ENCODE peak calls at places on chromosome 4, in ten cellular contexts. One of them, this sample, is unnamed. For H3K36me3, the result is how much of the 10 kb centered on the place peaks cover.

GRCh38 chr4:29805245-29805644 is 914.9 kb upstream of the PCDH7 start:
- DNase-seq in PC-3: peak
- DNase-seq in adipocyte: peak
- DNase-seq in spleen: no peak
- DNase-seq in fibroblast of lung: peak
- DNase-seq in HepG2: peak
- DNase-seq in neuronal stem cell: no peak
- DNase-seq in naive thymus-derived CD4-positive, alpha-beta T cell: no peak
- DNase-seq in adrenal gland: no peak
- DNase-seq in IMR-90: peak
- DNase-seq in this sample: no peak

GRCh38 chr4:57442241-57442640 is 332.1 kb upstream of the IGFBP7 start:
- DNase-seq in PC-3: no peak
- DNase-seq in adipocyte: no peak
- DNase-seq in spleen: no peak
- DNase-seq in fibroblast of lung: no peak
- DNase-seq in HepG2: no peak
- DNase-seq in neuronal stem cell: no peak
- DNase-seq in naive thymus-derived CD4-positive, alpha-beta T cell: no peak
- DNase-seq in adrenal gland: no peak
- DNase-seq in IMR-90: no peak
- DNase-seq in this sample: no peak

GRCh38 chr4:53962516-53963225 is 101.7 kb downstream of the CHIC2 start:
- DNase-seq in PC-3: peak
- DNase-seq in adipocyte: peak
- DNase-seq in spleen: no peak
- DNase-seq in fibroblast of lung: peak
- DNase-seq in HepG2: no peak
- DNase-seq in neuronal stem cell: peak
- DNase-seq in naive thymus-derived CD4-positive, alpha-beta T cell: no peak
- DNase-seq in adrenal gland: no peak
- DNase-seq in IMR-90: peak
- DNase-seq in this sample: no peak

GRCh38 chr4:120760047-120760446 is 162.5 kb downstream of the PRDM5 start:
- DNase-seq in PC-3: no peak
- DNase-seq in adipocyte: no peak
- DNase-seq in spleen: no peak
- DNase-seq in fibroblast of lung: no peak
- DNase-seq in HepG2: no peak
- DNase-seq in neuronal stem cell: no peak
- DNase-seq in naive thymus-derived CD4-positive, alpha-beta T cell: no peak
- DNase-seq in adrenal gland: no peak
- DNase-seq in IMR-90: peak
- DNase-seq in this sample: no peak

GRCh38 chr4:7902101-7902553 is 37.5 kb downstream of the AFAP1 start:
- DNase-seq in PC-3: no peak
- DNase-seq in adipocyte: no peak
- DNase-seq in spleen: no peak
- DNase-seq in fibroblast of lung: no peak
- DNase-seq in HepG2: no peak
- DNase-seq in neuronal stem cell: no peak
- DNase-seq in naive thymus-derived CD4-positive, alpha-beta T cell: no peak
- DNase-seq in adrenal gland: no peak
- DNase-seq in IMR-90: no peak
- DNase-seq in this sample: no peak

GRCh38 chr4:28966982-28967381 is 1753.2 kb upstream of the PCDH7 start:
- DNase-seq in PC-3: peak
- DNase-seq in adipocyte: peak
- DNase-seq in spleen: no peak
- DNase-seq in fibroblast of lung: peak
- DNase-seq in HepG2: no peak
- DNase-seq in neuronal stem cell: no peak
- DNase-seq in naive thymus-derived CD4-positive, alpha-beta T cell: no peak
- DNase-seq in adrenal gland: no peak
- DNase-seq in IMR-90: peak
- DNase-seq in this sample: no peak

GRCh38 chr4:85672959-85673358 is 198.0 kb downstream of the ARHGAP24 start:
- DNase-seq in PC-3: no peak
- DNase-seq in adipocyte: no peak
- DNase-seq in spleen: no peak
- DNase-seq in fibroblast of lung: no peak
- DNase-seq in HepG2: no peak
- DNase-seq in neuronal stem cell: no peak
- DNase-seq in naive thymus-derived CD4-positive, alpha-beta T cell: no peak
- DNase-seq in adrenal gland: no peak
- DNase-seq in IMR-90: no peak
- DNase-seq in this sample: no peak

GRCh38 chr4:127936974-127937373 is 28.0 kb downstream of the MFSD8 start:
- DNase-seq in PC-3: peak
- DNase-seq in adipocyte: peak
- DNase-seq in spleen: no peak
- DNase-seq in fibroblast of lung: peak
- DNase-seq in HepG2: no peak
- DNase-seq in neuronal stem cell: no peak
- DNase-seq in naive thymus-derived CD4-positive, alpha-beta T cell: no peak
- DNase-seq in adrenal gland: no peak
- DNase-seq in IMR-90: peak
- DNase-seq in this sample: no peak

GRCh38 chr4:26076000-26076587 is 162.1 kb downstream of the SMIM20 start:
- DNase-seq in PC-3: peak
- DNase-seq in adipocyte: peak
- DNase-seq in spleen: no peak
- DNase-seq in fibroblast of lung: peak
- DNase-seq in HepG2: no peak
- DNase-seq in neuronal stem cell: no peak
- DNase-seq in naive thymus-derived CD4-positive, alpha-beta T cell: no peak
- DNase-seq in adrenal gland: no peak
- DNase-seq in IMR-90: peak
- DNase-seq in this sample: no peak

GRCh38 chr4:159229164-159229563 is 126.3 kb downstream of the RAPGEF2 start:
- DNase-seq in PC-3: no peak
- DNase-seq in adipocyte: peak
- DNase-seq in spleen: no peak
- DNase-seq in fibroblast of lung: peak
- DNase-seq in HepG2: peak
- DNase-seq in neuronal stem cell: peak
- DNase-seq in naive thymus-derived CD4-positive, alpha-beta T cell: no peak
- DNase-seq in adrenal gland: no peak
- DNase-seq in IMR-90: peak
- DNase-seq in this sample: peak

GRCh38 chr4:82123934-82124333 is 249.9 kb downstream of the HNRNPD start:
- DNase-seq in PC-3: no peak
- DNase-seq in adipocyte: no peak
- DNase-seq in spleen: no peak
- DNase-seq in fibroblast of lung: no peak
- DNase-seq in HepG2: no peak
- DNase-seq in neuronal stem cell: no peak
- DNase-seq in naive thymus-derived CD4-positive, alpha-beta T cell: peak
- DNase-seq in adrenal gland: no peak
- DNase-seq in IMR-90: no peak
- DNase-seq in this sample: no peak

GRCh38 chr4:184651899-184652298 is 2.4 kb downstream of the PRIMPOL start:
- DNase-seq in PC-3: no peak
- DNase-seq in adipocyte: no peak
- DNase-seq in spleen: no peak
- DNase-seq in fibroblast of lung: no peak
- DNase-seq in HepG2: no peak
- DNase-seq in neuronal stem cell: no peak
- DNase-seq in naive thymus-derived CD4-positive, alpha-beta T cell: no peak
- DNase-seq in adrenal gland: no peak
- DNase-seq in IMR-90: no peak
- DNase-seq in this sample: no peak

GRCh38 chr4:136810626-136811025 is 721.7 kb downstream of the PCDH18 start:
- DNase-seq in PC-3: peak
- DNase-seq in adipocyte: no peak
- DNase-seq in spleen: no peak
- DNase-seq in fibroblast of lung: no peak
- DNase-seq in HepG2: no peak
- DNase-seq in neuronal stem cell: no peak
- DNase-seq in naive thymus-derived CD4-positive, alpha-beta T cell: no peak
- DNase-seq in adrenal gland: no peak
- DNase-seq in IMR-90: peak
- DNase-seq in this sample: no peak

GRCh38 chr4:157838366-157838765 is 334.5 kb downstream of the GASK1B start:
- DNase-seq in PC-3: no peak
- DNase-seq in adipocyte: peak
- DNase-seq in spleen: no peak
- DNase-seq in fibroblast of lung: no peak
- DNase-seq in HepG2: no peak
- DNase-seq in neuronal stem cell: no peak
- DNase-seq in naive thymus-derived CD4-positive, alpha-beta T cell: no peak
- DNase-seq in adrenal gland: no peak
- DNase-seq in IMR-90: no peak
- DNase-seq in this sample: no peak

GRCh38 chr4:101419324-101420135 is 72.2 kb upstream of the PPP3CA start:
- DNase-seq in PC-3: peak
- DNase-seq in adipocyte: peak
- DNase-seq in spleen: no peak
- DNase-seq in fibroblast of lung: peak
- DNase-seq in HepG2: no peak
- DNase-seq in neuronal stem cell: peak
- DNase-seq in naive thymus-derived CD4-positive, alpha-beta T cell: peak
- DNase-seq in adrenal gland: no peak
- DNase-seq in IMR-90: peak
- DNase-seq in this sample: no peak

GRCh38 chr4:139301821-139302611 is at the start of gene NDUFC1:
- DNase-seq in PC-3: peak
- DNase-seq in adipocyte: peak
- DNase-seq in spleen: peak
- DNase-seq in fibroblast of lung: peak
- DNase-seq in HepG2: peak
- DNase-seq in neuronal stem cell: no peak
- DNase-seq in naive thymus-derived CD4-positive, alpha-beta T cell: peak
- DNase-seq in adrenal gland: peak
- DNase-seq in IMR-90: peak
- DNase-seq in this sample: peak

GRCh38 chr4:40909363-40909876 is 159.7 kb downstream of the NSUN7 start:
- DNase-seq in PC-3: peak
- DNase-seq in adipocyte: peak
- DNase-seq in spleen: no peak
- DNase-seq in fibroblast of lung: peak
- DNase-seq in HepG2: no peak
- DNase-seq in neuronal stem cell: no peak
- DNase-seq in naive thymus-derived CD4-positive, alpha-beta T cell: no peak
- DNase-seq in adrenal gland: peak
- DNase-seq in IMR-90: peak
- DNase-seq in this sample: no peak

GRCh38 chr4:170011921-170012628 is 14.1 kb downstream of the MFAP3L start:
- DNase-seq in PC-3: no peak
- DNase-seq in adipocyte: no peak
- DNase-seq in spleen: no peak
- DNase-seq in fibroblast of lung: no peak
- DNase-seq in HepG2: no peak
- DNase-seq in neuronal stem cell: no peak
- DNase-seq in naive thymus-derived CD4-positive, alpha-beta T cell: no peak
- DNase-seq in adrenal gland: no peak
- DNase-seq in IMR-90: no peak
- DNase-seq in this sample: no peak

GRCh38 chr4:121811122-121811521 is 10.0 kb downstream of the EXOSC9 start:
- DNase-seq in PC-3: no peak
- DNase-seq in adipocyte: no peak
- DNase-seq in spleen: no peak
- DNase-seq in fibroblast of lung: no peak
- DNase-seq in HepG2: no peak
- DNase-seq in neuronal stem cell: no peak
- DNase-seq in naive thymus-derived CD4-positive, alpha-beta T cell: no peak
- DNase-seq in adrenal gland: no peak
- DNase-seq in IMR-90: no peak
- DNase-seq in this sample: no peak
- H3K36me3 ChIP-seq in PC-3: under half
- H3K36me3 ChIP-seq in adipocyte: half or more
- H3K36me3 ChIP-seq in spleen: half or more
- H3K36me3 ChIP-seq in fibroblast of lung: under half
- H3K36me3 ChIP-seq in HepG2: under half
- H3K36me3 ChIP-seq in neuronal stem cell: under half
- H3K36me3 ChIP-seq in naive thymus-derived CD4-positive, alpha-beta T cell: half or more
- H3K36me3 ChIP-seq in adrenal gland: under half
- H3K36me3 ChIP-seq in IMR-90: under half
- H3K36me3 ChIP-seq in this sample: under half

GRCh38 chr4:126358041-126358440 is 1043.3 kb downstream of the FAT4 start:
- DNase-seq in PC-3: no peak
- DNase-seq in adipocyte: no peak
- DNase-seq in spleen: no peak
- DNase-seq in fibroblast of lung: no peak
- DNase-seq in HepG2: no peak
- DNase-seq in neuronal stem cell: no peak
- DNase-seq in naive thymus-derived CD4-positive, alpha-beta T cell: no peak
- DNase-seq in adrenal gland: no peak
- DNase-seq in IMR-90: no peak
- DNase-seq in this sample: no peak

DNA sequence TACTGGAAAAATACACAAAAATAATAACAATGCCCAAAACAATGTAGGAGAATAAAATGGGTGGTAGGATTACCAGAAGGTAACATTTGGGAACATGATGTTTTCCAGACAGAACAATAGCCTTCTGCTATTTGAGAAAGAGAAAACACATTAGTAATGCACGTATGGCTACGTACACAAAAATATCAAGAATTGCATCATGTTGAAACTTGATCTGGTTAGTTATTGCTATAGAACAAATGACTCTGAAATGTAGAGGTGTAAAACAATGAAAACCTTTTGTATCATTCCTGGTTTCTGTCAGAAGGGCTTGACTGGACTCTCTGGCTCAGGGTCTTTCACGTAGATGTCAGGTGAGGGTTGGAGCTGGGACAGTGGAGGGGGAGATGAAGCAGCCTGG is 1040.0 kb downstream of the FAT4 start:
- DNase-seq in PC-3: peak
- DNase-seq in adipocyte: peak
- DNase-seq in spleen: no peak
- DNase-seq in fibroblast of lung: peak
- DNase-seq in HepG2: no peak
- DNase-seq in neuronal stem cell: no peak
- DNase-seq in naive thymus-derived CD4-positive, alpha-beta T cell: no peak
- DNase-seq in adrenal gland: no peak
- DNase-seq in IMR-90: no peak
- DNase-seq in this sample: no peak
- H3K4me3 ChIP-seq in PC-3: no peak
- H3K4me3 ChIP-seq in adipocyte: no peak
- H3K4me3 ChIP-seq in spleen: no peak
- H3K4me3 ChIP-seq in fibroblast of lung: no peak
- H3K4me3 ChIP-seq in HepG2: no peak
- H3K4me3 ChIP-seq in neuronal stem cell: no peak
- H3K4me3 ChIP-seq in naive thymus-derived CD4-positive, alpha-beta T cell: no peak
- H3K4me3 ChIP-seq in adrenal gland: no peak
- H3K4me3 ChIP-seq in IMR-90: no peak
- H3K4me3 ChIP-seq in this sample: no peak

GRCh38 chr4:77009511-77010120 is 60.1 kb downstream of the SEPTIN11 start:
- DNase-seq in PC-3: no peak
- DNase-seq in adipocyte: no peak
- DNase-seq in spleen: no peak
- DNase-seq in fibroblast of lung: no peak
- DNase-seq in HepG2: no peak
- DNase-seq in neuronal stem cell: no peak
- DNase-seq in naive thymus-derived CD4-positive, alpha-beta T cell: no peak
- DNase-seq in adrenal gland: no peak
- DNase-seq in IMR-90: no peak
- DNase-seq in this sample: no peak
- H3K36me3 ChIP-seq in PC-3: under half
- H3K36me3 ChIP-seq in adipocyte: half or more
- H3K36me3 ChIP-seq in spleen: under half
- H3K36me3 ChIP-seq in fibroblast of lung: under half
- H3K36me3 ChIP-seq in HepG2: under half
- H3K36me3 ChIP-seq in neuronal stem cell: under half
- H3K36me3 ChIP-seq in naive thymus-derived CD4-positive, alpha-beta T cell: under half
- H3K36me3 ChIP-seq in adrenal gland: under half
- H3K36me3 ChIP-seq in IMR-90: under half
- H3K36me3 ChIP-seq in this sample: under half

GRCh38 chr4:112144546-112145325 is 518 bp upstream of the FAM241A start:
- DNase-seq in PC-3: no peak
- DNase-seq in adipocyte: no peak
- DNase-seq in spleen: peak
- DNase-seq in fibroblast of lung: no peak
- DNase-seq in HepG2: no peak
- DNase-seq in neuronal stem cell: no peak
- DNase-seq in naive thymus-derived CD4-positive, alpha-beta T cell: no peak
- DNase-seq in adrenal gland: peak
- DNase-seq in IMR-90: no peak
- DNase-seq in this sample: no peak
- H3K4me3 ChIP-seq in PC-3: peak
- H3K4me3 ChIP-seq in adipocyte: peak
- H3K4me3 ChIP-seq in spleen: peak
- H3K4me3 ChIP-seq in fibroblast of lung: peak
- H3K4me3 ChIP-seq in HepG2: peak
- H3K4me3 ChIP-seq in neuronal stem cell: no peak
- H3K4me3 ChIP-seq in naive thymus-derived CD4-positive, alpha-beta T cell: no peak
- H3K4me3 ChIP-seq in adrenal gland: peak
- H3K4me3 ChIP-seq in IMR-90: peak
- H3K4me3 ChIP-seq in this sample: peak